ENCODE peak calls at places on chromosome 21, in seven cellular contexts. O is H1, H is K562, L is A549, N is GM12878, I is HCT116, Q is HepG2. S is an unnamed sample.

GRCh38 chr21:17611414-17612022 is 1.2 kb downstream of the BTG3 start:
- DNase-seq in O (peak), H (peak), L (peak), N (peak), I (peak), Q (peak), S (peak)

GRCh38 chr21:29504751-29505321 is 206.1 kb downstream of the BACH1 start:
- DNase-seq in O (no peak), H (no peak), L (no peak), N (no peak), I (no peak), Q (no peak), S (peak)

GRCh38 chr21:46129846-46130651 is 25.3 kb downstream of the FTCD start:
- DNase-seq in O (no peak), H (no peak), L (no peak), N (no peak), I (no peak), Q (no peak), S (no peak)

GRCh38 chr21:36297938-36298572 is 21.9 kb upstream of the MORC3 start:
- DNase-seq in O (no peak), H (peak), L (no peak), N (peak), I (no peak), Q (peak), S (peak)

GRCh38 chr21:14947613-14948160 is 117.1 kb downstream of the NRIP1 start:
- DNase-seq in O (no peak), H (no peak), L (no peak), N (no peak), I (no peak), Q (peak), S (no peak)

GRCh38 chr21:37530901-37531351 is 164.4 kb downstream of the DYRK1A start:
- DNase-seq in O (peak), H (no peak), L (no peak), N (no peak), I (no peak), Q (no peak), S (no peak)

GRCh38 chr21:32516729-32517649 is 68.3 kb downstream of the TCP10L start:
- DNase-seq in O (no peak), H (no peak), L (no peak), N (no peak), I (no peak), Q (no peak), S (peak)

GRCh38 chr21:46049890-46050650 is 47.8 kb upstream of the COL6A2 start:
- DNase-seq in O (peak), H (no peak), L (no peak), N (no peak), I (no peak), Q (no peak), S (no peak)

GRCh38 chr21:33552093-33552998 is 9.5 kb downstream of the SON start:
- DNase-seq in O (no peak), H (no peak), L (no peak), N (no peak), I (no peak), Q (no peak), S (peak)

GRCh38 chr21:29193907-29194306 is 63.5 kb downstream of the MAP3K7CL start:
- DNase-seq in O (no peak), H (no peak), L (no peak), N (no peak), I (no peak), Q (peak), S (no peak)

GRCh38 chr21:40143822-40144525 is 276.7 kb downstream of the PCP4 start:
- DNase-seq in O (peak), H (peak), L (no peak), N (no peak), I (peak), Q (peak), S (peak)

GRCh38 chr21:16074950-16075489 is 345.2 kb downstream of the USP25 start:
- DNase-seq in O (no peak), H (no peak), L (no peak), N (no peak), I (no peak), Q (no peak), S (no peak)

GRCh38 chr21:44815852-44816628 is 1.8 kb downstream of the SUMO3 start:
- DNase-seq in O (no peak), H (no peak), L (no peak), N (no peak), I (no peak), Q (peak), S (no peak)

GRCh38 chr21:18114735-18115134 is 129.9 kb upstream of the CHODL start:
- DNase-seq in O (no peak), H (no peak), L (no peak), N (no peak), I (no peak), Q (no peak), S (no peak)

GRCh38 chr21:15752763-15753407 is 23.1 kb downstream of the USP25 start:
- DNase-seq in O (peak), H (peak), L (no peak), N (no peak), I (no peak), Q (no peak), S (no peak)

GRCh38 chr21:28393279-28393678 is 599.4 kb downstream of the LTN1 start:
- DNase-seq in O (no peak), H (no peak), L (no peak), N (no peak), I (no peak), Q (no peak), S (peak)

GRCh38 chr21:15164678-15165303 is 100.0 kb upstream of the NRIP1 start:
- DNase-seq in O (no peak), H (no peak), L (no peak), N (no peak), I (no peak), Q (peak), S (no peak)

GRCh38 chr21:28781602-28782274 is 210.9 kb downstream of the LTN1 start:
- DNase-seq in O (no peak), H (peak), L (no peak), N (no peak), I (peak), Q (peak), S (peak)

GRCh38 chr21:16968436-16968835 is 544.4 kb upstream of the CXADR start:
- DNase-seq in O (no peak), H (no peak), L (no peak), N (no peak), I (no peak), Q (no peak), S (no peak)

GRCh38 chr21:25329227-25329626 is 278.1 kb downstream of the MRPL39 start:
- DNase-seq in O (no peak), H (no peak), L (no peak), N (no peak), I (no peak), Q (no peak), S (peak)

GRCh38 chr21:45086342-45086958 is 12.1 kb downstream of the ADARB1 start:
- DNase-seq in O (no peak), H (no peak), L (no peak), N (no peak), I (no peak), Q (no peak), S (no peak)

GRCh38 chr21:32949701-32950100 is 76.0 kb upstream of the OLIG2 start:
- DNase-seq in O (no peak), H (no peak), L (no peak), N (no peak), I (no peak), Q (no peak), S (no peak)

GRCh38 chr21:46255758-46256337 is 27.3 kb upstream of the LSS start:
- DNase-seq in O (no peak), H (no peak), L (no peak), N (no peak), I (no peak), Q (no peak), S (no peak)

GRCh38 chr21:46084709-46085108 is 13.2 kb upstream of the COL6A2 start:
- DNase-seq in O (no peak), H (no peak), L (no peak), N (no peak), I (no peak), Q (no peak), S (no peak)

GRCh38 chr21:15183712-15184353 is 119.0 kb upstream of the NRIP1 start:
- DNase-seq in O (no peak), H (no peak), L (no peak), N (no peak), I (no peak), Q (no peak), S (no peak)

GRCh38 chr21:43866233-43866632 is 1.2 kb downstream of the AGPAT3 start:
- DNase-seq in O (no peak), H (peak), L (no peak), N (no peak), I (no peak), Q (no peak), S (peak)

GRCh38 chr21:46154155-46154954 is 1.0 kb downstream of the FTCD start:
- DNase-seq in O (peak), H (no peak), L (no peak), N (no peak), I (no peak), Q (no peak), S (no peak)

GRCh38 chr21:45828580-45829565 is 152.7 kb upstream of the COL6A1 start:
- DNase-seq in O (peak), H (no peak), L (no peak), N (no peak), I (no peak), Q (no peak), S (no peak)

GRCh38 chr21:37712204-37712934 is 203.9 kb downstream of the KCNJ6 start:
- DNase-seq in O (peak), H (peak), L (peak), N (no peak), I (peak), Q (peak), S (peak)

GRCh38 chr21:37237764-37238163 is 29.4 kb downstream of the VPS26C start:
- DNase-seq in O (peak), H (no peak), L (no peak), N (no peak), I (no peak), Q (no peak), S (no peak)

GRCh38 chr21:45257673-45258341 is 29.9 kb downstream of the POFUT2 start:
- DNase-seq in O (peak), H (no peak), L (no peak), N (no peak), I (no peak), Q (no peak), S (no peak)

GRCh38 chr21:29938968-29939858 is 583 bp downstream of the GRIK1 start:
- DNase-seq in O (peak), H (no peak), L (no peak), N (no peak), I (no peak), Q (no peak), S (no peak)

GRCh38 chr21:42640486-42640885 is 12.9 kb upstream of the PDE9A start:
- DNase-seq in O (no peak), H (no peak), L (no peak), N (no peak), I (no peak), Q (no peak), S (no peak)
- TF ChIP-seq CEBPB in O (no peak), H (no peak), L (no peak), N (no peak), I (no peak), Q (no peak), S (no peak)

DNA sequence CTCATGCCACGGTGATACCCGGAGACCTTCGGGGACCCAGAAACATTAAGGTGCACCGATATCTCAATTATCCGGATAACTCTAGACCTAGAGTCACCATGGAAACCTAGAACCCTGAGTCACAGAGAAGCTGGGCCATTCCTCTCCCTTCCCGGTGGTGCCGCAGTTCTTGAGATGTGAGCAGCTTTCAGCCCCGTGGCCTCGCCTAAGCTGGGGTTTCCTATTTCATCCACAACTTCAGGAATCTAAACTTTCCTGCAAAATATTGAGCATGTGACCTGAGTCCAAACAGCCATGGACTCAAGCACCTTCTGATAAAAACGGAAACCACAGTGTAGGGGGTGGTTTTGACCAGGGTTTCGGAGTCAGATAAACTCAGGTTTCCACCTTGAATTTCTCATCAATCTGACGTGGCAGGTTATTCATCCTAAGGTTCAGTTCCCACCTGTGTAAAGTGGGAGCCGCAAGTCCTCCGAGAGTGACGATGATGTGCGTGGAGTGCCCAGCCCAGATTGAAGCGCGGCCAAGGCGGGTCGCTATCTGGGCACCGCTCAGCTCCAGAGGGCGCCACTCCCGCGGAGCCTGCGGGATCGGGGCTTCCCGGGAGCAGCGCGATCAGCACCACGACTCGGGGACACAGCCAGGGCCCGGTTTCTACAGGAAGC is 980 bp upstream of the ETS2 start:
- DNase-seq in O (peak), H (peak), L (no peak), N (no peak), I (peak), Q (no peak), S (peak)
- TF ChIP-seq CEBPB in O (no peak), H (no peak), L (no peak), N (no peak), I (no peak), Q (no peak), S (no peak)

GRCh38 chr21:34930971-34931370 is 118.1 kb downstream of the RUNX1 start:
- DNase-seq in O (no peak), H (no peak), L (no peak), N (no peak), I (no peak), Q (no peak), S (peak)
- TF ChIP-seq CEBPB in O (no peak), H (no peak), L (no peak), N (no peak), I (no peak), Q (no peak), S (no peak)

GRCh38 chr21:26753822-26754221 is 91.4 kb downstream of the ADAMTS1 start:
- DNase-seq in O (no peak), H (peak), L (no peak), N (no peak), I (no peak), Q (no peak), S (no peak)
- TF ChIP-seq CEBPB in O (no peak), H (no peak), L (no peak), N (no peak), I (no peak), Q (no peak), S (no peak)

GRCh38 chr21:31363720-31364119 is 19.7 kb upstream of the TIAM1 start:
- DNase-seq in O (no peak), H (no peak), L (no peak), N (no peak), I (no peak), Q (no peak), S (no peak)
- TF ChIP-seq CEBPB in O (no peak), H (no peak), L (no peak), N (no peak), I (no peak), Q (no peak), S (no peak)

GRCh38 chr21:22260274-22260673 is 1262.1 kb downstream of the NCAM2 start:
- DNase-seq in O (no peak), H (no peak), L (no peak), N (no peak), I (no peak), Q (no peak), S (no peak)
- TF ChIP-seq CEBPB in O (no peak), H (no peak), L (no peak), N (no peak), I (no peak), Q (no peak), S (no peak)

DNA sequence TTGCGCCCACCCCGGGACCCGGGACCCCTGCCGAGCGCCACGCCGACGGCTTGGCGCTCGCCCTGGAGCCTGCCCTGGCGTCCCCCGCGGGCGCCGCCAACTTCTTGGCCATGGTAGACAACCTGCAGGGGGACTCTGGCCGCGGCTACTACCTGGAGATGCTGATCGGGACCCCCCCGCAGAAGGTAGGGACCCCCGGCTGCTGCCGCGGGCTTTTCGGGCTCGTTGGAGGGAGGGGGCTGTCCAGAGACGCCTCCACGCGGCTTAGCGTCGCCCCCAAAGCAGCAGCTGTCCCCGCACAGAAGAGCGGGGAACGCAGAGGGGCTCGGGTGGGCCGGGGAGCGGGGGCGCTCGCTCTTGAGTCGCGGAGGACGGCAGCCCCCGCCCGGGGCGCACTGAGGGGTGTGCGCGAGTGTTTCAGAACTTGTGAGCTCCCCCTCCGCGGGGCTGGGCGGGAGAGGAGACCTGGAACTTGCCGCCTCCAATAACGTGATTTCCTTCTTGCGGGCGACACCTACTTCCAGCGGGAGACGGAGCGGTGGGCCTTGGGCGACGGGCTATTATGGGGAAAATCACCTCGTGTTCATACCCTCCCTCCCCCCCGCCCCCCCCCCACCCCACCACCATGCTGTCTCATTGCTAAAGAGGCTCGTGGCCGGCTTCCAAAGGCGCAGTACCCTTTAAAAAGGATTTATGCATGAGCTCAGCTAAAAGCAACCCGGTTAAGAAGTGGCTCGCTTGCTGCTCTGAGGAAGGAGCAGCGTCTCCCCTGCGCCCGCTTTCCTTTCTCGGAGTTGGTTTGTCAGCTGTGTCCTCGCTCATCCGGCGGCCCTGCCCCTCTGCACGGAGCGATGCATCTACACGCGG is 664 bp downstream of the BACE2 start:
- DNase-seq in O (peak), H (no peak), L (peak), N (no peak), I (no peak), Q (no peak), S (peak)
- TF ChIP-seq CEBPB in O (no peak), H (no peak), L (no peak), N (no peak), I (no peak), Q (no peak), S (no peak)

GRCh38 chr21:42535602-42536171 is 22.0 kb downstream of the SLC37A1 start:
- DNase-seq in O (no peak), H (no peak), L (no peak), N (peak), I (no peak), Q (no peak), S (no peak)
- TF ChIP-seq CEBPB in O (no peak), H (no peak), L (no peak), N (peak), I (no peak), Q (no peak), S (no peak)

S was measured in IMR-90.